ENCODE peak calls at places on chromosome 19, in nine cellular contexts. One of them, this sample, is unnamed.

GRCh38 chr19:15101479-15102082 is 5.6 kb upstream of the SYDE1 start:
- DNase-seq in NCI-H446: no peak
- DNase-seq in fibroblast of the conjunctiva: peak
- DNase-seq in C1 segment of cervical spinal cord: no peak
- DNase-seq in GDM1: no peak
- DNase-seq in mammary epithelial cell: peak
- DNase-seq in breast epithelium: no peak
- DNase-seq in aorta: no peak
- DNase-seq in psoas muscle: no peak
- DNase-seq in this sample: peak

GRCh38 chr19:41298327-41298964 is 11.5 kb upstream of the CCDC97 start:
- DNase-seq in aorta: peak
- DNase-seq in breast epithelium: peak
- DNase-seq in C1 segment of cervical spinal cord: peak
- DNase-seq in GDM1: peak
- DNase-seq in psoas muscle: peak
- DNase-seq in mammary epithelial cell: peak
- DNase-seq in fibroblast of the conjunctiva: peak
- DNase-seq in NCI-H446: no peak
- DNase-seq in this sample: peak

GRCh38 chr19:17275441-17276175 is 6.1 kb upstream of the ANKLE1 start:
- DNase-seq in aorta: no peak
- DNase-seq in breast epithelium: no peak
- DNase-seq in mammary epithelial cell: no peak
- DNase-seq in GDM1: no peak
- DNase-seq in fibroblast of the conjunctiva: no peak
- DNase-seq in C1 segment of cervical spinal cord: no peak
- DNase-seq in NCI-H446: no peak
- DNase-seq in psoas muscle: no peak
- DNase-seq in this sample: no peak

GRCh38 chr19:42155796-42156195 is 23.6 kb upstream of the POU2F2 start:
- DNase-seq in mammary epithelial cell: no peak
- DNase-seq in GDM1: no peak
- DNase-seq in C1 segment of cervical spinal cord: no peak
- DNase-seq in psoas muscle: no peak
- DNase-seq in aorta: no peak
- DNase-seq in NCI-H446: no peak
- DNase-seq in fibroblast of the conjunctiva: no peak
- DNase-seq in breast epithelium: no peak
- DNase-seq in this sample: no peak

GRCh38 chr19:3146677-3147100 is 10.9 kb downstream of the GNA15 start:
- DNase-seq in psoas muscle: no peak
- DNase-seq in breast epithelium: no peak
- DNase-seq in C1 segment of cervical spinal cord: no peak
- DNase-seq in GDM1: no peak
- DNase-seq in NCI-H446: no peak
- DNase-seq in aorta: peak
- DNase-seq in mammary epithelial cell: no peak
- DNase-seq in fibroblast of the conjunctiva: no peak
- DNase-seq in this sample: peak

GRCh38 chr19:40721140-40721486 is 4.2 kb downstream of the ITPKC start:
- DNase-seq in mammary epithelial cell: no peak
- DNase-seq in fibroblast of the conjunctiva: no peak
- DNase-seq in aorta: no peak
- DNase-seq in C1 segment of cervical spinal cord: no peak
- DNase-seq in GDM1: no peak
- DNase-seq in breast epithelium: no peak
- DNase-seq in psoas muscle: no peak
- DNase-seq in NCI-H446: no peak
- DNase-seq in this sample: no peak

GRCh38 chr19:48424694-48425219 is 21.0 kb upstream of the GRWD1 start:
- DNase-seq in breast epithelium: no peak
- DNase-seq in aorta: peak
- DNase-seq in NCI-H446: no peak
- DNase-seq in fibroblast of the conjunctiva: no peak
- DNase-seq in psoas muscle: no peak
- DNase-seq in mammary epithelial cell: no peak
- DNase-seq in C1 segment of cervical spinal cord: no peak
- DNase-seq in GDM1: peak
- DNase-seq in this sample: peak

GRCh38 chr19:51788029-51788428 is 6.9 kb upstream of the FPR3 start:
- DNase-seq in GDM1: no peak
- DNase-seq in mammary epithelial cell: no peak
- DNase-seq in C1 segment of cervical spinal cord: no peak
- DNase-seq in psoas muscle: no peak
- DNase-seq in aorta: no peak
- DNase-seq in NCI-H446: no peak
- DNase-seq in fibroblast of the conjunctiva: no peak
- DNase-seq in breast epithelium: no peak
- DNase-seq in this sample: no peak

GRCh38 chr19:41095703-41096102 is 7.5 kb downstream of the CYP2A13 start:
- DNase-seq in aorta: no peak
- DNase-seq in NCI-H446: no peak
- DNase-seq in breast epithelium: no peak
- DNase-seq in fibroblast of the conjunctiva: no peak
- DNase-seq in GDM1: no peak
- DNase-seq in psoas muscle: no peak
- DNase-seq in C1 segment of cervical spinal cord: no peak
- DNase-seq in mammary epithelial cell: no peak
- DNase-seq in this sample: no peak

GRCh38 chr19:28465317-28466086 is 747.4 kb downstream of the UQCRFS1 start:
- DNase-seq in NCI-H446: no peak
- DNase-seq in breast epithelium: no peak
- DNase-seq in aorta: no peak
- DNase-seq in mammary epithelial cell: peak
- DNase-seq in fibroblast of the conjunctiva: no peak
- DNase-seq in GDM1: no peak
- DNase-seq in C1 segment of cervical spinal cord: no peak
- DNase-seq in psoas muscle: no peak
- DNase-seq in this sample: no peak

GRCh38 chr19:15538774-15539173 is 30.4 kb downstream of the CYP4F22 start:
- DNase-seq in aorta: no peak
- DNase-seq in GDM1: no peak
- DNase-seq in fibroblast of the conjunctiva: no peak
- DNase-seq in C1 segment of cervical spinal cord: no peak
- DNase-seq in breast epithelium: no peak
- DNase-seq in psoas muscle: no peak
- DNase-seq in mammary epithelial cell: no peak
- DNase-seq in NCI-H446: no peak
- DNase-seq in this sample: peak

GRCh38 chr19:16661480-16662034 is 618 bp downstream of the TMEM38A start:
- DNase-seq in breast epithelium: no peak
- DNase-seq in fibroblast of the conjunctiva: no peak
- DNase-seq in NCI-H446: no peak
- DNase-seq in psoas muscle: peak
- DNase-seq in C1 segment of cervical spinal cord: peak
- DNase-seq in mammary epithelial cell: no peak
- DNase-seq in aorta: peak
- DNase-seq in GDM1: no peak
- DNase-seq in this sample: peak

This sample was measured in GM12865.